ENCODE peak calls at places on chromosomes 4 and X, in seven cellular contexts. X is MM.1S, Z is lower leg skin, T is HAP-1, F is fibroblast of mammary gland, Q is AG04450, H is fibroblast of pulmonary artery. W is an unnamed sample.

GRCh38 chr4:166091914-166092510 is 219.0 kb downstream of the TLL1 start:
- DNase-seq in X (peak; percentile 61), Z (no peak), T (peak; percentile 48), F (peak; percentile 56), Q (no peak), H (peak; percentile 73), W (peak; percentile 65)

GRCh38 chr4:57157611-57158137 is 47.5 kb upstream of the IGFBP7 start:
- DNase-seq in X (no peak), Z (no peak), T (no peak), F (no peak), Q (no peak), H (no peak), W (no peak)

GRCh38 chrX:154458116-154458953 is at the start of gene PLXNA3:
- DNase-seq in X (peak; percentile 39), Z (no peak), T (peak; percentile 30), F (no peak), Q (no peak), H (no peak), W (peak; percentile 74)

GRCh38 chrX:70171636-70172035 is 5.6 kb upstream of the DGAT2L6 start:
- DNase-seq in X (no peak), Z (no peak), T (peak; percentile 99), F (peak; percentile 28), Q (no peak), H (no peak), W (peak; percentile 65)

GRCh38 chr4:80542747-80543146 is 207.2 kb downstream of the CFAP299 start:
- DNase-seq in X (no peak), Z (no peak), T (no peak), F (no peak), Q (no peak), H (no peak), W (no peak)

GRCh38 chr4:163548481-163549243 is 54.2 kb downstream of the TMA16 start:
- DNase-seq in X (peak; percentile 50), Z (no peak), T (peak; percentile 69), F (peak; percentile 73), Q (no peak), H (peak; percentile 80), W (peak; percentile 70)

GRCh38 chrX:72021975-72022374 is 109.7 kb downstream of the RTL5 start:
- DNase-seq in X (no peak), Z (peak; percentile 48), T (peak; percentile 25), F (peak; percentile 38), Q (no peak), H (no peak), W (peak; percentile 34)

GRCh38 chr4:742742-743311 is 37.2 kb downstream of the PCGF3 start:
- DNase-seq in X (peak; percentile 36), Z (no peak), T (peak; percentile 25), F (peak; percentile 54), Q (no peak), H (peak; percentile 66), W (peak; percentile 67)

GRCh38 chr4:13329963-13330362 is 154.2 kb downstream of the RAB28 start:
- DNase-seq in X (no peak), Z (no peak), T (no peak), F (peak; percentile 83), Q (no peak), H (peak; percentile 50), W (no peak)

GRCh38 chrX:16786791-16787735 is 797 bp downstream of the TXLNG start:
- DNase-seq in X (peak; percentile 33), Z (peak; percentile 88), T (no peak), F (peak; percentile 50), Q (no peak), H (peak; percentile 3), W (peak; percentile 73)

GRCh38 chr4:66028668-66029067 is 358.4 kb upstream of the EPHA5 start:
- DNase-seq in X (no peak), Z (no peak), T (no peak), F (no peak), Q (no peak), H (no peak), W (no peak)

GRCh38 chr4:155787113-155787710 is 28.4 kb downstream of the GUCY1B1 start:
- DNase-seq in X (peak; percentile 80), Z (no peak), T (peak; percentile 62), F (peak; percentile 71), Q (no peak), H (peak; percentile 78), W (peak; percentile 63)

GRCh38 chrX:53241558-53241957 is 16.6 kb upstream of the KDM5C start:
- DNase-seq in X (no peak), Z (no peak), T (no peak), F (no peak), Q (no peak), H (no peak), W (no peak)

GRCh38 chr4:101367201-101367600 is 19.9 kb upstream of the PPP3CA start:
- DNase-seq in X (no peak), Z (no peak), T (no peak), F (peak; percentile 84), Q (peak; percentile 76), H (peak; percentile 85), W (no peak)

GRCh38 chr4:113784497-113785254 is 23.1 kb upstream of the CAMK2D start:
- DNase-seq in X (no peak), Z (no peak), T (no peak), F (peak; percentile 99), Q (peak; percentile 91), H (peak; percentile 98), W (no peak)

GRCh38 chr4:155738548-155738947 is 20.3 kb upstream of the GUCY1B1 start:
- DNase-seq in X (no peak), Z (no peak), T (no peak), F (peak; percentile 95), Q (peak; percentile 68), H (no peak), W (no peak)

GRCh38 chr4:156195914-156196313 is 242.2 kb upstream of the CTSO start:
- DNase-seq in X (no peak), Z (no peak), T (no peak), F (no peak), Q (no peak), H (no peak), W (no peak)

GRCh38 chr4:7767966-7768365 is 171.7 kb downstream of the AFAP1 start:
- DNase-seq in X (no peak), Z (no peak), T (no peak), F (no peak), Q (no peak), H (no peak), W (no peak)

GRCh38 chrX:13208281-13208935 is 111.4 kb downstream of the ATXN3L start:
- DNase-seq in X (no peak), Z (no peak), T (no peak), F (peak; percentile 25), Q (no peak), H (no peak), W (no peak)

GRCh38 chr4:186158021-186158859 is 33.1 kb upstream of the CYP4V2 start:
- DNase-seq in X (no peak), Z (no peak), T (no peak), F (no peak), Q (no peak), H (no peak), W (no peak)

DNA sequence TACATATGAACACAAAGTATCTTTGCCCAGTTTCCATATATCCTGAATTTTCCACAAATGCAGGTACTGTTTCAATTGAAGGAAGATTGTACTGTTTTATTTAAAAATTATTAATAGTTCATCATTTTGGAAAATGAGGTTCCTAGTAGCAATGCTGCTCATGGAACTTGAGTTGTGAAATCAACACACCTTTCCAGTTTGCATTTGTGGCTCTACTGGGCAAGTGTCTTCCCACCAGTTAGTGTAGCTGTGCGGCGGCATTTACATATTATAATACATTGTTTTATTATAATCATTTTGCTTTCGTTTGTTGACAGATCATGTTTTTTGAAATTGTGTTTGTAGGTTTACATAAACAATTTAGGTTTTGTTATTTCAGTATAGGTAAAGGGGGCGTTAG is 2.0 kb upstream of the DDX3X start:
- DNase-seq in X (no peak), Z (no peak), T (no peak), F (no peak), Q (no peak), H (no peak), W (no peak)
- H3K4me3 ChIP-seq in X (peak overlapping the region; percentile 95), Z (no peak overlapping the region), T (peak overlapping the region; percentile 100), F (peak overlapping the region; percentile 99), Q (no peak overlapping the region), H (peak overlapping the region; percentile 24), W (peak overlapping the region; percentile 84)

DNA sequence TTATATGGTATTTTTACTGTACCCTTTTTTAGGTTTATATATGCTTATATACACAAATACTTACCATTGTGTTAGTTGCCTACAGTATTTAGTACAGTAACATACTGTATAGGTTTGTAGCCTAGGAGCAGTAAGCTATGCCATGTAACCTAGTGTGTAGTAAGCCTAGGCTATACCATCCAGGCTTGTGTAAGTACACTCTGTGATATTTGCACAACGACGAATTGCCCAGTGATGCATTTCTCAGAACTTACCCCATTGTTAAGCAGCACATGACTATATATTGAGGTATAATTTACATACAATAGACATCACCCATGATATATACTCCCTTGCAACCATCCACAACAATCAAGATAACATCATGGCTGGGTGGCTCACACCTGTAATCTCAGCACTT is 40.1 kb downstream of the STAG2 start:
- DNase-seq in X (no peak), Z (no peak), T (no peak), F (no peak), Q (no peak), H (no peak), W (no peak)
- H3K4me3 ChIP-seq in X (no peak overlapping the region), Z (no peak overlapping the region), T (no peak overlapping the region), F (no peak overlapping the region), Q (no peak overlapping the region), H (no peak overlapping the region), W (no peak overlapping the region)

DNA sequence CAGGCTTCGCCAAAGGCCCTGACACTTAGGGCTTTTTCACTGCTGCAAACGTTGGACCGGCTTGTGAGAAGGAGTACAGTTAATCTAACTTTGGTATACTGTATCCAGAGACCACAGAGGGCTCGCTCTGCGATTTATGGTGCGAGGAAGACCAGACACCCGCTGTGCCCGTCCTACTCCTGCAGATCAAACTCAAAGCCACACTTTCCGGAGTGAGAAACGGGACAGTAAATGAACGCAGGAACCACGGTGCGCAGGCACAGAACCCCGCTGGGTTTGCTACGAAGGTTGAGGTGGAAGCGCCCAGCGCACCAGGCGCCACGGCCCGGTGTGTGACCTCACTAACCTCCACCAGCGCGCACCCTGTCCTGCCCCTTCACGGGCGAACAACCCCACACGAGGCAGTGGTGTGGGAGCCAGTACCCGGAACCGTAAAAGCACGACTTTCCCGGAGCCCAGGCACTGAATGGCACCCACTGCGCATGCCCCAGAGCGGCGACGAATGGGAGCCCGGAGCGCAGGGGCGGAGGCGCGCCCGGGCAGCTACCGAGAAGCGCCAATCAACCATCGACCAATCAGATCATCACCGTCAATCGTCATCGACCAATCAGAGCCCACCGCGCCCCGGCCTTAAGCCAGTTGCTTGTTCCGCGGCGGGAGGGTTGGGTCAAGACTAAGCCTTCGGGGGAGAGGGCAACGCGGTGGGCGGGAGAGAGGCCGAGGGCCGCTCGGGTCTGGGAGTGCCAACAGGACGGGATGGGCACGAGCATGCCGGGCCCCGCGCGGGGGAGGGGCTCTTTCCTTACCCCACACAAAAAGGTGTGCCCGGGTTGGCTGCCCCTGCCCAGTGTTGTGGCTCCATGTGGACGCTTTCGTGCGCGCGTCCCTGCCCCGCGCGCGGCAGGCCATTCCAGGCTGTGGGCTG is 21.3 kb upstream of the WDR45 start:
- DNase-seq in X (peak; percentile 93), Z (peak; percentile 98), T (peak; percentile 96), F (peak; percentile 90), Q (peak; percentile 73), H (peak; percentile 93), W (peak; percentile 95)
- H3K4me3 ChIP-seq in X (peak overlapping the region; percentile 78), Z (peak overlapping the region; percentile 25), T (peak overlapping the region; percentile 82), F (peak overlapping the region; percentile 74), Q (peak overlapping the region; percentile 79), H (peak overlapping the region; percentile 75), W (peak overlapping the region; percentile 62)

DNA sequence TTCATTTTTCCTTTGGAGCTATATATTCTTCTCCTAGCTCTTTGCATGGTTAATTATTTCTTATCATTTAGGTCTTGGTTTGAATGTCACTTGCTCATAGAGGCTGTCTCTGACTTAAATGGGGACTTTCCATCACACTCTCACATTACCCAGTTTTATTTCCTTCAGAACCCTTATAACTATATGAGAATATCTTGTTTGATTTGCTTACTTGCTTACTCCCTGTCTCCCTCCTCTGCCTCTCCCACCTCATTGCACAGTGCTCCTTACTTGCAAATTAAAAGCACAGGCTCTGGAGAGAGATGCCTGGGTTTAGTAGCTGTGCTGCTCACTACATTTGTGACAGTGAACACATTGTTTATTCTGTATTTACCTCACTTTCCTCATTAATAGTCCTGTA is 174.6 kb downstream of the SOWAHB start:
- DNase-seq in X (peak; percentile 40), Z (no peak), T (no peak), F (peak; percentile 40), Q (no peak), H (peak; percentile 51), W (no peak)
- H3K4me3 ChIP-seq in X (no peak overlapping the region), Z (no peak overlapping the region), T (no peak overlapping the region), F (no peak overlapping the region), Q (no peak overlapping the region), H (no peak overlapping the region), W (no peak overlapping the region)

W was measured in neural progenitor cell.